ENCODE peak calls at places on chromosome 17, in eight cellular contexts. H, P, M, N, S, K, F and G are unnamed samples.

GRCh38 chr17:79255046-79255445 is 180.4 kb downstream of the ENGASE start:
- DNase-seq in H (no peak), P (no peak), M (no peak), N (no peak), S (no peak), K (no peak), F (no peak), G (no peak)

GRCh38 chr17:82062984-82063368 is 2.6 kb downstream of the DUS1L start:
- DNase-seq in H (no peak), P (no peak), M (no peak), N (no peak), S (no peak), K (no peak), F (no peak), G (no peak)

GRCh38 chr17:62763891-62764600 is 44.1 kb downstream of the MARCHF10 start:
- DNase-seq in H (no peak), P (no peak), M (no peak), N (no peak), S (peak), K (no peak), F (no peak), G (no peak)

GRCh38 chr17:81429813-81430510 is 34.7 kb downstream of the BAHCC1 start:
- DNase-seq in H (no peak), P (peak), M (peak), N (no peak), S (no peak), K (no peak), F (no peak), G (no peak)

GRCh38 chr17:81552244-81553017 is at the start of gene FAAP100:
- DNase-seq in H (peak), P (peak), M (peak), N (peak), S (peak), K (peak), F (peak), G (peak)

GRCh38 chr17:38341035-38341721 is 2.6 kb downstream of the GPR179 start:
- DNase-seq in H (peak), P (peak), M (peak), N (no peak), S (no peak), K (no peak), F (no peak), G (no peak)

GRCh38 chr17:56045907-56046306 is 107.4 kb upstream of the ANKFN1 start:
- DNase-seq in H (peak), P (no peak), M (no peak), N (no peak), S (no peak), K (no peak), F (no peak), G (no peak)

GRCh38 chr17:81187586-81188490 is 21.8 kb upstream of the AATK start:
- DNase-seq in H (no peak), P (no peak), M (no peak), N (no peak), S (no peak), K (no peak), F (no peak), G (no peak)

GRCh38 chr17:56593073-56593740 is at the start of gene NOG:
- DNase-seq in H (peak), P (no peak), M (peak), N (peak), S (no peak), K (peak), F (peak), G (peak)

GRCh38 chr17:45413498-45413923 is 19.2 kb downstream of the ARHGAP27 start:
- DNase-seq in H (no peak), P (no peak), M (no peak), N (no peak), S (no peak), K (no peak), F (peak), G (no peak)

GRCh38 chr17:47720196-47720595 is 12.8 kb upstream of the TBX21 start:
- DNase-seq in H (no peak), P (no peak), M (no peak), N (no peak), S (no peak), K (no peak), F (no peak), G (no peak)

GRCh38 chr17:32523017-32523680 is 36.4 kb downstream of the CDK5R1 start:
- DNase-seq in H (peak), P (peak), M (no peak), N (no peak), S (no peak), K (no peak), F (peak), G (no peak)

GRCh38 chr17:8740486-8740885 is 4.2 kb downstream of the CCDC42 start:
- DNase-seq in H (peak), P (peak), M (no peak), N (no peak), S (peak), K (no peak), F (no peak), G (peak)

GRCh38 chr17:34314279-34314678 is 5.0 kb upstream of the CCL8 start:
- DNase-seq in H (no peak), P (no peak), M (peak), N (no peak), S (no peak), K (no peak), F (no peak), G (no peak)

GRCh38 chr17:82407255-82407654 is 10.9 kb upstream of the HEXD start:
- DNase-seq in H (no peak), P (no peak), M (no peak), N (no peak), S (no peak), K (peak), F (no peak), G (no peak)

GRCh38 chr17:31488264-31488981 is 96.9 kb downstream of the RAB11FIP4 start:
- DNase-seq in H (peak), P (no peak), M (no peak), N (peak), S (no peak), K (no peak), F (no peak), G (no peak)

GRCh38 chr17:47620503-47621245 is 29.0 kb upstream of the KPNB1 start:
- DNase-seq in H (no peak), P (no peak), M (no peak), N (peak), S (no peak), K (no peak), F (no peak), G (no peak)

GRCh38 chr17:49576121-49576905 is 642 bp downstream of the NXPH3 start:
- DNase-seq in H (peak), P (no peak), M (peak), N (peak), S (peak), K (no peak), F (no peak), G (no peak)

GRCh38 chr17:15999974-16000827 is 577 bp downstream of the TTC19 start:
- DNase-seq in H (peak), P (peak), M (peak), N (peak), S (no peak), K (no peak), F (no peak), G (peak)

GRCh38 chr17:69117855-69118758 is 23.6 kb downstream of the ABCA6 start:
- DNase-seq in H (no peak), P (no peak), M (no peak), N (no peak), S (no peak), K (no peak), F (peak), G (no peak)

GRCh38 chr17:33701910-33702309 is 408.8 kb upstream of the ASIC2 start:
- DNase-seq in H (no peak), P (no peak), M (no peak), N (no peak), S (no peak), K (no peak), F (no peak), G (no peak)

GRCh38 chr17:79815836-79816371 is 19.0 kb upstream of the CBX8 start:
- DNase-seq in H (no peak), P (no peak), M (no peak), N (no peak), S (no peak), K (no peak), F (no peak), G (no peak)

GRCh38 chr17:51336112-51336822 is 75.9 kb downstream of the UTP18 start:
- DNase-seq in H (no peak), P (no peak), M (no peak), N (no peak), S (no peak), K (no peak), F (no peak), G (no peak)

GRCh38 chr17:58156839-58157803 is 8.9 kb downstream of the OR4D1 start:
- DNase-seq in H (peak), P (peak), M (peak), N (no peak), S (no peak), K (no peak), F (peak), G (peak)

GRCh38 chr17:17151055-17151454 is 55.1 kb downstream of the PLD6 start:
- DNase-seq in H (no peak), P (no peak), M (peak), N (peak), S (no peak), K (no peak), F (no peak), G (no peak)

GRCh38 chr17:2070241-2071023 is 15.5 kb downstream of the HIC1 start:
- DNase-seq in H (peak), P (no peak), M (no peak), N (no peak), S (no peak), K (no peak), F (peak), G (no peak)

GRCh38 chr17:2996208-2996855 is 67.1 kb downstream of the OR1D5 start:
- DNase-seq in H (no peak), P (no peak), M (peak), N (no peak), S (no peak), K (no peak), F (no peak), G (no peak)